ENCODE peak calls at places on chromosomes 7 and 10, in five cellular contexts. D is AG10803, O is MCF 10A, I is BE2C, R is fibroblast of lung. K is an unnamed sample.

GRCh38 chr10:11849908-11850307 is 26.8 kb downstream of the PROSER2 start:
- DNase-seq in I (no peak), O (no peak), D (peak; percentile 77), R (no peak), K (peak; percentile 27)

GRCh38 chr7:66921396-66921917 is 432 bp downstream of the TMEM248 start:
- DNase-seq in O (peak; percentile 49), D (peak; percentile 44), R (peak; percentile 55), I (peak; percentile 22), K (peak; percentile 73)

GRCh38 chr7:55189878-55190436 is 171.1 kb downstream of the EGFR start:
- DNase-seq in I (no peak), O (no peak), D (no peak), R (no peak), K (no peak)

GRCh38 chr7:46317256-46317655 is 396.2 kb upstream of the IGFBP3 start:
- DNase-seq in O (no peak), R (peak; percentile 31), D (peak; percentile 79), I (no peak), K (peak; percentile 39)

GRCh38 chr7:102140952-102141370 is 145.7 kb upstream of the SH2B2 start:
- DNase-seq in O (no peak), D (no peak), R (no peak), I (no peak), K (no peak)

GRCh38 chr7:135911091-135911490 is 66.1 kb downstream of the MTPN start:
- DNase-seq in D (peak; percentile 12), I (no peak), R (no peak), O (no peak), K (no peak)

GRCh38 chr10:49587981-49588380 is 22.1 kb upstream of the SLC18A3 start:
- DNase-seq in I (no peak), R (no peak), O (no peak), D (no peak), K (no peak)

GRCh38 chr10:77005901-77006300 is 631.7 kb downstream of the KCNMA1 start:
- DNase-seq in O (no peak), D (no peak), R (no peak), I (no peak), K (no peak)

GRCh38 chr7:103870664-103871063 is 118.8 kb downstream of the RELN start:
- DNase-seq in R (no peak), D (no peak), O (no peak), I (no peak), K (no peak)

GRCh38 chr10:26755443-26755903 is 58.0 kb downstream of the PDSS1 start:
- DNase-seq in D (peak; percentile 6), O (peak; percentile 65), I (no peak), R (peak; percentile 67), K (peak; percentile 55)

GRCh38 chr7:20399516-20399915 is 68.8 kb downstream of the ITGB8 start:
- DNase-seq in I (no peak), R (peak; percentile 55), D (no peak), O (peak; percentile 25), K (peak; percentile 42)

GRCh38 chr10:114499630-114500190 is 95.4 kb upstream of the AFAP1L2 start:
- DNase-seq in D (no peak), R (no peak), O (peak; percentile 74), I (no peak), K (no peak)

GRCh38 chr7:76244781-76245391 is 43.2 kb downstream of the SRRM3 start:
- DNase-seq in I (peak; percentile 77), D (no peak), O (no peak), R (no peak), K (no peak)

GRCh38 chr10:44576715-44577191 is 191.9 kb upstream of the CXCL12 start:
- DNase-seq in I (no peak), O (peak; percentile 34), R (no peak), D (peak; percentile 92), K (peak; percentile 79)

GRCh38 chr7:137590071-137590470 is 246.5 kb upstream of the PTN start:
- DNase-seq in D (no peak), O (no peak), R (peak; percentile 54), I (no peak), K (no peak)

GRCh38 chr10:101617102-101617823 is 29.1 kb downstream of the DPCD start:
- DNase-seq in D (no peak), O (no peak), R (no peak), I (no peak), K (no peak)

GRCh38 chr10:45558406-45558805 is 114.2 kb downstream of the ZFAND4 start:
- DNase-seq in D (no peak), R (no peak), O (no peak), I (no peak), K (no peak)

GRCh38 chr10:105542401-105542800 is 901.3 kb downstream of the SORCS3 start:
- DNase-seq in I (no peak), R (no peak), O (no peak), D (no peak), K (no peak)

GRCh38 chr7:1889556-1890181 is 219.6 kb downstream of the ELFN1 start:
- DNase-seq in O (no peak), I (no peak), R (peak; percentile 93), D (peak; percentile 78), K (peak; percentile 50)

GRCh38 chr7:152760384-152761115 is 998 bp downstream of the ACTR3B start:
- DNase-seq in R (no peak), I (no peak), O (peak; percentile 36), D (no peak), K (no peak)

GRCh38 chr7:43764039-43764789 is 5.7 kb downstream of the BLVRA start:
- DNase-seq in R (peak; percentile 53), I (no peak), O (peak; percentile 77), D (no peak), K (peak; percentile 53)

GRCh38 chr10:12730809-12731519 is 270.5 kb downstream of the CCDC3 start:
- DNase-seq in I (no peak), D (peak; percentile 72), O (no peak), R (no peak), K (peak; percentile 56)

GRCh38 chr10:110755781-110756180 is 111.6 kb downstream of the RBM20 start:
- DNase-seq in O (no peak), D (no peak), I (no peak), R (no peak), K (no peak)

GRCh38 chr10:82377608-82378007 is 502.6 kb downstream of the NRG3 start:
- DNase-seq in O (peak; percentile 58), D (no peak), R (peak; percentile 1), I (peak; percentile 48), K (peak; percentile 72)

GRCh38 chr10:75035975-75036708 is 75.3 kb upstream of the SAMD8 start:
- DNase-seq in I (no peak), O (peak; percentile 32), D (peak; percentile 51), R (peak; percentile 53), K (peak; percentile 52)

GRCh38 chr10:74822583-74823089 is 3.8 kb upstream of the KAT6B start:
- DNase-seq in D (peak; percentile 68), I (no peak), O (no peak), R (peak; percentile 85), K (peak; percentile 21)

DNA sequence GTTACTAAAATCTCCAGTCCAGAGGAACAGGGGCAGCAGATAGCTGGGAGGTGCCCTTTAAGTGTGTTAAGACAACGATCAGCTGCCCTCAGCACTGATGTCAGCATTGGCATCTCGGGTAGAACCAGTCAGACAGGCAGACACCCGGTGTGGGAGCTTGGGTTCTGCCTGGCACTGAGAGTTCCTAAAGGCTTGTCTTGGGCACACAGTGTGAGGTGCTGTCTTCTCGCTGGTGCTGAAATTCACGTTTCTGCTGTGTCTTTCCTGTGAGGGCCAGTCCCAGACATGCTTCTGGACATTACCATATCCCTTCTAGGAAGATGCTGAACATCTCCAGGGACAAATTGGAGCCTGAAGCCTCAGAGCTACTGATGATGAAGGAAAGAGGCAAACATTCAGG is 156.2 kb downstream of the DNAJB6 start:
- DNase-seq in O (peak; percentile 13), R (no peak), I (no peak), D (no peak), K (no peak)
- TF ChIP-seq CTCF in O (no peak), R (no peak), I (no peak), D (no peak), K (no peak)

GRCh38 chr10:122279725-122280141 is 8.6 kb downstream of the BTBD16 start:
- DNase-seq in O (peak; percentile 71), R (peak; percentile 21), D (peak; percentile 48), I (peak; percentile 62), K (peak; percentile 64)
- TF ChIP-seq CTCF in O (peak; percentile 66), R (peak; percentile 60), D (peak; percentile 72), I (peak; percentile 80), K (peak; percentile 79)

DNA sequence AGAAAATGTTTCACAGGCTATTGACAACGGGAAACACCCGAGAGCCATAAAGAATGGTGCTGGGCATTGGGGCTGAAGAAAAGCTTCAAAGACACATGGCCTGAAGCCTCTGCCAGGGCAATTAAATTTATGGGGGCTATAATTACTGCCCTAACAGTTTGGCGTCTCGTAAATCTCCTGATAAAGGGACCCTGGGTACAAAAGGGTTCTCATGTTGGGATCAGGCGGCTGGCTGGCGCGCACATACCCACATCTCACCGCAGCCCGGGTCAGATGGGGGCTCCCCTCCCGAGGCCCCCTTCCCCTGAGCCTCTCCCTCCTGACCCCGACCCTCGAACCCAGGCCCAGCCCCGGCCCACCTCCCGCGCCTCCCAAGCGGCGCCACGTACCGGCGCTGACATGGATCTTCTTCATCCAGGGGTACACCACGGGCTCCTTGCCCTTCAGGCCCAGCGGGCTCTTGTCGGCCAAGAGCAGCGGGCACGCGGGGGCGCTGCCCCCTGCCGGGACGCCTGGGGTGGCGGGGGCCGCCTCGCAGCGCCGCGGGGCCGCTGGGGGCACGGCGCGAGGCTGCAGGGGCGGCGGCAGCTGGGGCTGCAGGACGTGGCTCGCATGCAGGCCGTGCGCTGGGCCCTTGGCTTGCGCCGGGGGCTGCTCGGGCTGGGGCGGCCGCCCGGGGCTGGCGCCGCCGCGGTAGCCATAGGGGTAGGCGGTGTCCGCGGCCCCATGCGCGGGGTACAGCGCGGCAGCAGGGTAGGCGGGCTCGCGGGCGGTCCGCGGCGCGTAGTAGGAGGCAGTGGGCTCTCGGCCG is 623 bp downstream of the HOXA4 start:
- DNase-seq in I (no peak), O (no peak), D (peak; percentile 37), R (peak; percentile 29), K (no peak)
- TF ChIP-seq CTCF in I (no peak), O (peak; percentile 25), D (no peak), R (no peak), K (no peak)

GRCh38 chr7:116786791-116787443 is 75.5 kb upstream of the CAPZA2 start:
- DNase-seq in O (peak; percentile 55), R (no peak), I (no peak), D (no peak), K (peak; percentile 56)
- TF ChIP-seq CTCF in O (peak; percentile 13), R (peak; percentile 32), I (peak; percentile 4), D (peak; percentile 17), K (peak; percentile 52)

GRCh38 chr7:151631968-151632749 is 112.5 kb upstream of the RHEB start:
- DNase-seq in D (peak; percentile 80), I (peak; percentile 84), R (peak; percentile 74), O (peak; percentile 77), K (peak; percentile 77)
- TF ChIP-seq CTCF in D (peak; percentile 18), I (no peak), R (peak; percentile 2), O (peak; percentile 21), K (no peak)

DNA sequence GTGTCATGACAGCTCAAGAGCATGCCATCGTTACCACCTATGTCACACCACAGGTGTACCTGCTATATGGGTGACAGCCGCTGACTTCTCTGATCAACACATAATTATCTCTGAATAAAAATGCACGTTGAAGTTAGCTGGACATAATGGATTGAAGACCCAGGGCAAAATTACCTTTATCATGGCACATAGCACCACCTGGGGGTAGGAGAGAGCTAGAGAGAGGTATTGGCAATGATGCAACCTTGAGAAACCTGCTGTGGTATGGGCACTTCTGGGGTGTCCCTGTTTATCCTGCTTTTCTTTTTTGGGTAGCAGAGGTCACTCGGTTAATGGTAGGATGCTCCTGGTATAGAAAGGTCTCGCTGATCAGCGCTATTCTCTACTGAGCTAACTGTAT is 323.3 kb downstream of the TFEC start:
- DNase-seq in D (peak; percentile 18), O (peak; percentile 32), I (no peak), R (peak; percentile 1), K (peak; percentile 13)
- TF ChIP-seq CTCF in D (peak; percentile 36), O (peak; percentile 31), I (peak; percentile 27), R (peak; percentile 15), K (peak; percentile 27)

GRCh38 chr10:89391882-89392756 is at the start of gene IFIT1:
- DNase-seq in O (peak; percentile 85), D (peak; percentile 93), R (peak; percentile 96), I (peak; percentile 32), K (peak; percentile 95)
- TF ChIP-seq CTCF in O (no peak), D (no peak), R (no peak), I (peak; percentile 3), K (no peak)

K was measured in fibroblast of pulmonary artery.